ENCODE peak calls at places on chromosomes 16 and 17, in nine cellular contexts. W, Z, F, A, K, Q, G, O and Y are unnamed samples.

GRCh38 chr17:16104189-16104588 is 104.6 kb downstream of the TTC19 start:
- DNase-seq in W (no peak), A (no peak), Q (no peak), K (no peak), F (no peak), G (no peak), O (no peak), Z (no peak), Y (no peak)

GRCh38 chr17:44350733-44351226 is 5.7 kb downstream of the GRN start:
- DNase-seq in W (peak), K (peak), Z (peak), Q (no peak), G (peak), O (peak), F (peak), A (peak), Y (peak)

GRCh38 chr16:2428051-2428786 is 1.0 kb upstream of the CCNF start:
- DNase-seq in Q (no peak), K (peak), Z (peak), G (no peak), O (no peak), F (peak), A (no peak), W (peak), Y (no peak)

GRCh38 chr17:33049781-33050414 is 58.3 kb downstream of the SPACA3 start:
- DNase-seq in G (no peak), F (peak), W (peak), Z (peak), K (peak), Q (peak), O (peak), A (no peak), Y (peak)

GRCh38 chr16:49341706-49342105 is 31.9 kb upstream of the C16orf78 start:
- DNase-seq in Q (no peak), K (no peak), W (no peak), G (no peak), A (no peak), Z (no peak), F (no peak), O (no peak), Y (no peak)

GRCh38 chr16:685967-686366 is 1.8 kb upstream of the JMJD8 start:
- DNase-seq in F (peak), W (no peak), A (no peak), Z (peak), O (peak), G (no peak), Q (no peak), K (peak), Y (peak)

GRCh38 chr16:87764600-87765472 is 950 bp downstream of the KLHDC4 start:
- DNase-seq in G (peak), Z (no peak), W (no peak), Q (no peak), F (no peak), A (no peak), O (no peak), K (no peak), Y (no peak)

GRCh38 chr17:78933959-78934568 is 8.9 kb upstream of the TIMP2 start:
- DNase-seq in Q (peak), O (peak), F (peak), W (no peak), K (peak), A (no peak), G (no peak), Z (peak), Y (peak)

GRCh38 chr17:82489117-82489516 is 30.4 kb upstream of the FOXK2 start:
- DNase-seq in F (peak), W (no peak), K (peak), Z (peak), G (no peak), O (no peak), Q (no peak), A (no peak), Y (peak)

GRCh38 chr16:80417706-80418105 is 123.1 kb upstream of the DYNLRB2 start:
- DNase-seq in A (no peak), O (no peak), W (no peak), K (no peak), Q (no peak), Z (no peak), F (no peak), G (no peak), Y (no peak)

GRCh38 chr17:39757176-39757662 is 19.5 kb downstream of the GRB7 start:
- DNase-seq in Z (no peak), A (no peak), W (no peak), O (no peak), F (no peak), Q (no peak), G (no peak), K (no peak), Y (no peak)

GRCh38 chr17:9670596-9670995 is 25.3 kb downstream of the USP43 start:
- DNase-seq in A (no peak), Q (no peak), O (no peak), Z (no peak), K (no peak), W (no peak), F (no peak), G (no peak), Y (no peak)

GRCh38 chr17:68539536-68540469 is 27.6 kb downstream of the PRKAR1A start:
- DNase-seq in Z (peak), W (no peak), Q (no peak), O (no peak), F (peak), A (no peak), K (peak), G (no peak), Y (no peak)

GRCh38 chr16:83994087-83994486 is 26.0 kb downstream of the NECAB2 start:
- DNase-seq in K (peak), O (peak), Q (no peak), A (no peak), G (no peak), W (no peak), Z (peak), F (peak), Y (peak)

GRCh38 chr16:89785523-89786155 is 30.8 kb downstream of the FANCA start:
- DNase-seq in F (no peak), K (no peak), W (no peak), G (peak), Q (no peak), A (peak), O (no peak), Z (no peak), Y (no peak)

GRCh38 chr16:31876955-31877828 is 3.6 kb downstream of the ZNF267 start:
- DNase-seq in G (peak), W (no peak), F (peak), A (peak), K (peak), O (no peak), Z (peak), Q (peak), Y (peak)

GRCh38 chr17:78796134-78796900 is 14.2 kb upstream of the CYTH1 start:
- DNase-seq in Q (no peak), W (no peak), K (no peak), O (no peak), F (no peak), G (no peak), Z (no peak), A (no peak), Y (no peak)

GRCh38 chr17:78658281-78658785 is 81.1 kb upstream of the DNAH17 start:
- DNase-seq in Q (no peak), K (peak), A (no peak), W (no peak), F (no peak), Z (peak), G (no peak), O (no peak), Y (peak)

GRCh38 chr17:57597531-57598453 is 147.3 kb downstream of the CCDC182 start:
- DNase-seq in F (peak), K (peak), G (peak), A (no peak), O (peak), W (no peak), Z (peak), Q (peak), Y (peak)

GRCh38 chr16:64398795-64399194 is 723.1 kb downstream of the CDH11 start:
- DNase-seq in O (no peak), G (no peak), Z (peak), A (no peak), W (no peak), Q (no peak), K (peak), F (no peak), Y (peak)

GRCh38 chr16:12062343-12063003 is 85.9 kb downstream of the SNX29 start:
- DNase-seq in Z (peak), O (peak), K (peak), A (no peak), F (peak), Q (peak), W (no peak), G (no peak), Y (peak)